ENCODE peak calls at places on chromosomes 2 and 18, in ten cellular contexts. One of them, this sample, is unnamed.

GRCh38 chr18:79416022-79416676 is 20.4 kb downstream of the NFATC1 start:
- DNase-seq in left ventricle myocardium inferior: no peak
- DNase-seq in neural crest cell: no peak
- DNase-seq in BE2C: no peak
- DNase-seq in adrenal gland: no peak
- DNase-seq in PC-3: no peak
- DNase-seq in endothelial cell: no peak
- DNase-seq in H9: no peak
- DNase-seq in AG09319: no peak
- DNase-seq in neural progenitor cell: no peak
- DNase-seq in this sample: no peak

GRCh38 chr2:239312741-239313246 is 88.0 kb downstream of the HDAC4 start:
- DNase-seq in left ventricle myocardium inferior: peak
- DNase-seq in neural crest cell: no peak
- DNase-seq in BE2C: peak
- DNase-seq in adrenal gland: peak
- DNase-seq in PC-3: no peak
- DNase-seq in endothelial cell: no peak
- DNase-seq in H9: no peak
- DNase-seq in AG09319: no peak
- DNase-seq in neural progenitor cell: no peak
- DNase-seq in this sample: no peak

GRCh38 chr2:20141056-20141762 is 83.7 kb downstream of the SDC1 start:
- DNase-seq in left ventricle myocardium inferior: peak
- DNase-seq in neural crest cell: no peak
- DNase-seq in BE2C: no peak
- DNase-seq in adrenal gland: peak
- DNase-seq in PC-3: peak
- DNase-seq in endothelial cell: no peak
- DNase-seq in H9: peak
- DNase-seq in AG09319: peak
- DNase-seq in neural progenitor cell: no peak
- DNase-seq in this sample: peak

GRCh38 chr18:45106331-45106774 is 425.7 kb downstream of the SETBP1 start:
- DNase-seq in left ventricle myocardium inferior: no peak
- DNase-seq in neural crest cell: no peak
- DNase-seq in BE2C: no peak
- DNase-seq in adrenal gland: no peak
- DNase-seq in PC-3: peak
- DNase-seq in endothelial cell: no peak
- DNase-seq in H9: no peak
- DNase-seq in AG09319: no peak
- DNase-seq in neural progenitor cell: no peak
- DNase-seq in this sample: peak

GRCh38 chr2:30301551-30301950 is 70.2 kb downstream of the LBH start:
- DNase-seq in left ventricle myocardium inferior: no peak
- DNase-seq in neural crest cell: no peak
- DNase-seq in BE2C: no peak
- DNase-seq in adrenal gland: no peak
- DNase-seq in PC-3: peak
- DNase-seq in endothelial cell: no peak
- DNase-seq in H9: peak
- DNase-seq in AG09319: no peak
- DNase-seq in neural progenitor cell: peak
- DNase-seq in this sample: no peak

GRCh38 chr2:157190151-157190550 is 67.4 kb upstream of the GALNT5 start:
- DNase-seq in left ventricle myocardium inferior: no peak
- DNase-seq in neural crest cell: no peak
- DNase-seq in BE2C: no peak
- DNase-seq in adrenal gland: no peak
- DNase-seq in PC-3: peak
- DNase-seq in endothelial cell: no peak
- DNase-seq in H9: no peak
- DNase-seq in AG09319: no peak
- DNase-seq in neural progenitor cell: peak
- DNase-seq in this sample: peak

GRCh38 chr2:172623249-172623965 is 67.5 kb downstream of the PDK1 start:
- DNase-seq in left ventricle myocardium inferior: no peak
- DNase-seq in neural crest cell: no peak
- DNase-seq in BE2C: no peak
- DNase-seq in adrenal gland: no peak
- DNase-seq in PC-3: no peak
- DNase-seq in endothelial cell: no peak
- DNase-seq in H9: no peak
- DNase-seq in AG09319: no peak
- DNase-seq in neural progenitor cell: no peak
- DNase-seq in this sample: peak

GRCh38 chr18:13269599-13270011 is 51.0 kb downstream of the LDLRAD4 start:
- DNase-seq in left ventricle myocardium inferior: peak
- DNase-seq in neural crest cell: no peak
- DNase-seq in BE2C: no peak
- DNase-seq in adrenal gland: no peak
- DNase-seq in PC-3: no peak
- DNase-seq in endothelial cell: no peak
- DNase-seq in H9: no peak
- DNase-seq in AG09319: no peak
- DNase-seq in neural progenitor cell: no peak
- DNase-seq in this sample: no peak

GRCh38 chr2:6845312-6845711 is 20.4 kb downstream of the CMPK2 start:
- DNase-seq in left ventricle myocardium inferior: no peak
- DNase-seq in neural crest cell: no peak
- DNase-seq in BE2C: no peak
- DNase-seq in adrenal gland: no peak
- DNase-seq in PC-3: no peak
- DNase-seq in endothelial cell: no peak
- DNase-seq in H9: no peak
- DNase-seq in AG09319: no peak
- DNase-seq in neural progenitor cell: peak
- DNase-seq in this sample: no peak

GRCh38 chr2:165691615-165692014 is 102.4 kb downstream of the GALNT3 start:
- DNase-seq in left ventricle myocardium inferior: peak
- DNase-seq in neural crest cell: no peak
- DNase-seq in BE2C: peak
- DNase-seq in adrenal gland: no peak
- DNase-seq in PC-3: peak
- DNase-seq in endothelial cell: peak
- DNase-seq in H9: peak
- DNase-seq in AG09319: no peak
- DNase-seq in neural progenitor cell: peak
- DNase-seq in this sample: peak

GRCh38 chr2:130252880-130253645 is 54.8 kb upstream of the TUBA3E start:
- DNase-seq in left ventricle myocardium inferior: no peak
- DNase-seq in neural crest cell: no peak
- DNase-seq in BE2C: no peak
- DNase-seq in adrenal gland: no peak
- DNase-seq in PC-3: no peak
- DNase-seq in endothelial cell: no peak
- DNase-seq in H9: no peak
- DNase-seq in AG09319: peak
- DNase-seq in neural progenitor cell: no peak
- DNase-seq in this sample: peak

GRCh38 chr2:128306081-128306930 is 12.4 kb downstream of the HS6ST1 start:
- DNase-seq in left ventricle myocardium inferior: peak
- DNase-seq in neural crest cell: no peak
- DNase-seq in BE2C: no peak
- DNase-seq in adrenal gland: peak
- DNase-seq in PC-3: peak
- DNase-seq in endothelial cell: no peak
- DNase-seq in H9: no peak
- DNase-seq in AG09319: peak
- DNase-seq in neural progenitor cell: peak
- DNase-seq in this sample: peak

GRCh38 chr2:39981877-39982276 is 202.8 kb upstream of the THUMPD2 start:
- DNase-seq in left ventricle myocardium inferior: no peak
- DNase-seq in neural crest cell: no peak
- DNase-seq in BE2C: no peak
- DNase-seq in adrenal gland: no peak
- DNase-seq in PC-3: no peak
- DNase-seq in endothelial cell: no peak
- DNase-seq in H9: no peak
- DNase-seq in AG09319: peak
- DNase-seq in neural progenitor cell: no peak
- DNase-seq in this sample: peak

GRCh38 chr2:109494842-109495241 is 118.9 kb downstream of the SEPTIN10 start:
- DNase-seq in left ventricle myocardium inferior: no peak
- DNase-seq in neural crest cell: no peak
- DNase-seq in BE2C: no peak
- DNase-seq in adrenal gland: no peak
- DNase-seq in PC-3: no peak
- DNase-seq in endothelial cell: no peak
- DNase-seq in H9: no peak
- DNase-seq in AG09319: no peak
- DNase-seq in neural progenitor cell: no peak
- DNase-seq in this sample: no peak

GRCh38 chr2:149313512-149313972 is 16.8 kb upstream of the LYPD6 start:
- DNase-seq in left ventricle myocardium inferior: no peak
- DNase-seq in neural crest cell: peak
- DNase-seq in BE2C: peak
- DNase-seq in adrenal gland: peak
- DNase-seq in PC-3: peak
- DNase-seq in endothelial cell: peak
- DNase-seq in H9: peak
- DNase-seq in AG09319: no peak
- DNase-seq in neural progenitor cell: peak
- DNase-seq in this sample: peak

GRCh38 chr2:152354069-152354755 is 19.2 kb downstream of the FMNL2 start:
- DNase-seq in left ventricle myocardium inferior: no peak
- DNase-seq in neural crest cell: no peak
- DNase-seq in BE2C: no peak
- DNase-seq in adrenal gland: no peak
- DNase-seq in PC-3: no peak
- DNase-seq in endothelial cell: no peak
- DNase-seq in H9: no peak
- DNase-seq in AG09319: no peak
- DNase-seq in neural progenitor cell: no peak
- DNase-seq in this sample: peak

GRCh38 chr2:12721571-12722444 is 5.1 kb downstream of the TRIB2 start:
- DNase-seq in left ventricle myocardium inferior: no peak
- DNase-seq in neural crest cell: no peak
- DNase-seq in BE2C: no peak
- DNase-seq in adrenal gland: no peak
- DNase-seq in PC-3: no peak
- DNase-seq in endothelial cell: no peak
- DNase-seq in H9: no peak
- DNase-seq in AG09319: no peak
- DNase-seq in neural progenitor cell: peak
- DNase-seq in this sample: peak

GRCh38 chr2:124171472-124172063 is 146.5 kb downstream of the CNTNAP5 start:
- DNase-seq in left ventricle myocardium inferior: no peak
- DNase-seq in neural crest cell: no peak
- DNase-seq in BE2C: no peak
- DNase-seq in adrenal gland: no peak
- DNase-seq in PC-3: no peak
- DNase-seq in endothelial cell: no peak
- DNase-seq in H9: no peak
- DNase-seq in AG09319: no peak
- DNase-seq in neural progenitor cell: no peak
- DNase-seq in this sample: no peak

GRCh38 chr2:70616168-70616694 is 62.6 kb upstream of the TGFA start:
- DNase-seq in left ventricle myocardium inferior: no peak
- DNase-seq in neural crest cell: no peak
- DNase-seq in BE2C: no peak
- DNase-seq in adrenal gland: no peak
- DNase-seq in PC-3: peak
- DNase-seq in endothelial cell: no peak
- DNase-seq in H9: no peak
- DNase-seq in AG09319: no peak
- DNase-seq in neural progenitor cell: no peak
- DNase-seq in this sample: no peak

GRCh38 chr2:238243496-238244076 is 3.7 kb upstream of the HES6 start:
- DNase-seq in left ventricle myocardium inferior: no peak
- DNase-seq in neural crest cell: no peak
- DNase-seq in BE2C: no peak
- DNase-seq in adrenal gland: no peak
- DNase-seq in PC-3: no peak
- DNase-seq in endothelial cell: no peak
- DNase-seq in H9: peak
- DNase-seq in AG09319: no peak
- DNase-seq in neural progenitor cell: no peak
- DNase-seq in this sample: no peak
- TF ChIP-seq CTCF in left ventricle myocardium inferior: no peak
- TF ChIP-seq CTCF in neural crest cell: peak
- TF ChIP-seq CTCF in BE2C: peak
- TF ChIP-seq CTCF in adrenal gland: no peak
- TF ChIP-seq CTCF in PC-3: no peak
- TF ChIP-seq CTCF in endothelial cell: no peak
- TF ChIP-seq CTCF in H9: peak
- TF ChIP-seq CTCF in AG09319: no peak
- TF ChIP-seq CTCF in neural progenitor cell: peak
- TF ChIP-seq CTCF in this sample: no peak

GRCh38 chr2:46751897-46752296 is 163.7 kb downstream of the MCFD2 start:
- DNase-seq in left ventricle myocardium inferior: no peak
- DNase-seq in neural crest cell: no peak
- DNase-seq in BE2C: no peak
- DNase-seq in adrenal gland: no peak
- DNase-seq in PC-3: no peak
- DNase-seq in endothelial cell: no peak
- DNase-seq in H9: no peak
- DNase-seq in AG09319: no peak
- DNase-seq in neural progenitor cell: no peak
- DNase-seq in this sample: no peak
- TF ChIP-seq CTCF in left ventricle myocardium inferior: no peak
- TF ChIP-seq CTCF in neural crest cell: no peak
- TF ChIP-seq CTCF in BE2C: no peak
- TF ChIP-seq CTCF in adrenal gland: no peak
- TF ChIP-seq CTCF in PC-3: no peak
- TF ChIP-seq CTCF in endothelial cell: no peak
- TF ChIP-seq CTCF in H9: no peak
- TF ChIP-seq CTCF in AG09319: no peak
- TF ChIP-seq CTCF in neural progenitor cell: no peak
- TF ChIP-seq CTCF in this sample: no peak

GRCh38 chr2:88489181-88489580 is 36.7 kb upstream of the FOXI3 start:
- DNase-seq in left ventricle myocardium inferior: no peak
- DNase-seq in neural crest cell: no peak
- DNase-seq in BE2C: no peak
- DNase-seq in adrenal gland: no peak
- DNase-seq in PC-3: no peak
- DNase-seq in endothelial cell: no peak
- DNase-seq in H9: no peak
- DNase-seq in AG09319: no peak
- DNase-seq in neural progenitor cell: no peak
- DNase-seq in this sample: no peak
- TF ChIP-seq CTCF in left ventricle myocardium inferior: no peak
- TF ChIP-seq CTCF in neural crest cell: no peak
- TF ChIP-seq CTCF in BE2C: no peak
- TF ChIP-seq CTCF in adrenal gland: no peak
- TF ChIP-seq CTCF in PC-3: peak
- TF ChIP-seq CTCF in endothelial cell: no peak
- TF ChIP-seq CTCF in H9: peak
- TF ChIP-seq CTCF in AG09319: no peak
- TF ChIP-seq CTCF in neural progenitor cell: peak
- TF ChIP-seq CTCF in this sample: no peak

DNA sequence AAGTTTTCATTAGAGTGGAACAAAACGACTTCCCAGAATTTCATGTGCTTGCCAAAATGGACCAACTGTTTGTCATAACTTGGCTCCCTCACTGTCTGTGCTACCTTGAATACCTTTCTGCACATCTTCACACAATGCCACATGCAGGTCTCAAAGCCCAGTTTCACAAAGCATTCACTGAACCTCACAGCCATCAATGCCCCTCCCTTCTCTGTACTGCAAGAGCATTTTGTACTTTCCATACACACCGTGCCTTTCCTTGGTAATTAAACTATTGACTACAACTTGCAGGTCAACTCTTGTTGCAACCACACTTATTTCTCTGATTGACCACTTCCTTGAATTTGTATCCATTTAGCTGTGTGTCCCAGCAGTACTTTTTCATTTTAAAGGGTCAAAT is 50.5 kb downstream of the PAX3 start:
- DNase-seq in left ventricle myocardium inferior: no peak
- DNase-seq in neural crest cell: no peak
- DNase-seq in BE2C: no peak
- DNase-seq in adrenal gland: no peak
- DNase-seq in PC-3: no peak
- DNase-seq in endothelial cell: no peak
- DNase-seq in H9: no peak
- DNase-seq in AG09319: no peak
- DNase-seq in neural progenitor cell: no peak
- DNase-seq in this sample: no peak
- TF ChIP-seq CTCF in left ventricle myocardium inferior: no peak
- TF ChIP-seq CTCF in neural crest cell: no peak
- TF ChIP-seq CTCF in BE2C: no peak
- TF ChIP-seq CTCF in adrenal gland: no peak
- TF ChIP-seq CTCF in PC-3: no peak
- TF ChIP-seq CTCF in endothelial cell: no peak
- TF ChIP-seq CTCF in H9: no peak
- TF ChIP-seq CTCF in AG09319: no peak
- TF ChIP-seq CTCF in neural progenitor cell: no peak
- TF ChIP-seq CTCF in this sample: no peak